ENCODE peak calls at places on chromosome 12, in five cellular contexts. M, T, Z, E and C are unnamed samples.

GRCh38 chr12:96237465-96238077 is 43.4 kb downstream of the ELK3 start:
- DNase-seq in Z (peak), E (no peak), T (peak), M (peak), C (no peak)

GRCh38 chr12:1553987-1554982 is 40.1 kb downstream of the FBXL14 start:
- DNase-seq in T (no peak), M (no peak), Z (no peak), E (peak), C (no peak)

GRCh38 chr12:32494676-32495075 is 95.3 kb downstream of the FGD4 start:
- DNase-seq in T (no peak), M (no peak), E (peak), Z (no peak), C (no peak)

GRCh38 chr12:124551268-124552144 is 15.9 kb downstream of the NCOR2 start:
- DNase-seq in M (peak), E (no peak), T (no peak), Z (no peak), C (no peak)

GRCh38 chr12:80857311-80857710 is 80.4 kb downstream of the LIN7A start:
- DNase-seq in E (no peak), T (no peak), M (no peak), Z (peak), C (no peak)

GRCh38 chr12:27975222-27976136 is 2.9 kb upstream of the PTHLH start:
- DNase-seq in E (no peak), T (peak), M (no peak), Z (peak), C (no peak)

GRCh38 chr12:18462437-18462836 is 201.1 kb downstream of the PIK3C2G start:
- DNase-seq in Z (peak), E (no peak), T (no peak), M (no peak), C (no peak)

GRCh38 chr12:21756699-21757098 is 17.8 kb downstream of the KCNJ8 start:
- DNase-seq in T (no peak), M (no peak), E (no peak), Z (no peak), C (no peak)

GRCh38 chr12:83349907-83350611 is 663.4 kb downstream of the TMTC2 start:
- DNase-seq in Z (no peak), M (no peak), T (no peak), E (no peak), C (no peak)

GRCh38 chr12:43501705-43502104 is 50.3 kb downstream of the ADAMTS20 start:
- DNase-seq in M (no peak), Z (peak), T (no peak), E (peak), C (no peak)

GRCh38 chr12:130633771-130634170 is 82.3 kb downstream of the RIMBP2 start:
- DNase-seq in T (peak), M (no peak), Z (no peak), E (no peak), C (no peak)

GRCh38 chr12:97967831-97968230 is 505.2 kb downstream of the RMST start:
- DNase-seq in T (no peak), M (no peak), Z (no peak), E (no peak), C (no peak)

GRCh38 chr12:42584539-42585174 is 4.9 kb downstream of the PRICKLE1 start:
- DNase-seq in M (no peak), E (no peak), T (no peak), Z (no peak), C (no peak)

DNA sequence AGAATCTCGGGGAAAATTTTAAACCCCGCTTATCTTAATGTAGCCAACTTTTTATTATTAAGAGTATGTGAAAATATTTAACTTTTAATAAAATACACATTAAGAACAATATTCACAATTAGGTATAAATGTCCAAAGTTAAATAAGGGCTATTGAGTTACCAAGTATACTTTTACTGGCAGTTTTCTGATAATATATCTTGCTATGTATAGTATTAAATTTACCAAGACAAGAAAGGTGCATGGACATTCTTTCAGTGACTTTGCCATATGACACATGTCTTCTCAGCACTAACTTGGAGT is 115.4 kb downstream of the MON2 start:
- DNase-seq in E (no peak), Z (no peak), M (no peak), T (no peak), C (no peak)
- TF ChIP-seq CTCF in E (peak), Z (peak), M (no peak), T (no peak), C (no peak)

DNA sequence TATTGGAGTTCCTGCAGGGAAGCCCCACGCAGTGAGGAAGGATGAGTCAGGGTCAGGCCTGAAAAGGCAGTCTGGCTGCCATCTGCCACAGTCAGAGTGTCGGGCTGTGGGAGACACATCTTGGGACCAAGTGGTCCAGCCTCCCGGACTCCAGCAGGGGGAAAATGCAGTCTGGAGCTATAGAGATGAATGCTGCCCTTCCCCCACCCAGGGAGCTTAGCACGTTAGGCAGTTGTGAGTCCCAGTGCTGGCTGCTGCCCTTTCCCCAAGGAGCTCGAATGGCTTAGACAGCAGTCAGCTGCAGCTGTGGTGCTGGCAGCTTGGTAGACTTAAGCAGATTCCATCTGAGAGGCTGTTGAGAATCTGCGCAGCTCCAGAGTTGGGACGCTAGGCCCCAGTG is 8.2 kb upstream of the NTS start:
- DNase-seq in T (no peak), E (no peak), M (no peak), Z (no peak), C (no peak)
- TF ChIP-seq CTCF in T (no peak), E (no peak), M (no peak), Z (no peak), C (no peak)

GRCh38 chr12:64780531-64781373 is 21.5 kb upstream of the GNS start:
- DNase-seq in E (no peak), T (peak), Z (no peak), M (no peak), C (no peak)
- TF ChIP-seq CTCF in E (no peak), T (no peak), Z (no peak), M (no peak), C (no peak)

GRCh38 chr12:78331764-78332163 is 501.1 kb downstream of the NAV3 start:
- DNase-seq in T (no peak), E (no peak), Z (no peak), M (no peak), C (no peak)
- TF ChIP-seq CTCF in T (no peak), E (no peak), Z (no peak), M (no peak), C (no peak)

GRCh38 chr12:111033281-111034147 is 113.1 kb upstream of the MYL2 start:
- DNase-seq in Z (no peak), T (no peak), E (no peak), M (no peak), C (no peak)
- TF ChIP-seq CTCF in Z (peak), T (peak), E (peak), M (no peak), C (no peak)

GRCh38 chr12:16387919-16388318 is 40.5 kb downstream of the MGST1 start:
- DNase-seq in T (no peak), Z (no peak), E (no peak), M (no peak), C (no peak)

GRCh38 chr12:16384732-16385131 is 37.3 kb downstream of the MGST1 start:
- DNase-seq in T (no peak), M (no peak), Z (no peak), E (no peak), C (no peak)

GRCh38 chr12:16389594-16389993 is 42.1 kb downstream of the MGST1 start:
- DNase-seq in E (no peak), T (no peak), Z (peak), M (no peak), C (no peak)

DNA sequence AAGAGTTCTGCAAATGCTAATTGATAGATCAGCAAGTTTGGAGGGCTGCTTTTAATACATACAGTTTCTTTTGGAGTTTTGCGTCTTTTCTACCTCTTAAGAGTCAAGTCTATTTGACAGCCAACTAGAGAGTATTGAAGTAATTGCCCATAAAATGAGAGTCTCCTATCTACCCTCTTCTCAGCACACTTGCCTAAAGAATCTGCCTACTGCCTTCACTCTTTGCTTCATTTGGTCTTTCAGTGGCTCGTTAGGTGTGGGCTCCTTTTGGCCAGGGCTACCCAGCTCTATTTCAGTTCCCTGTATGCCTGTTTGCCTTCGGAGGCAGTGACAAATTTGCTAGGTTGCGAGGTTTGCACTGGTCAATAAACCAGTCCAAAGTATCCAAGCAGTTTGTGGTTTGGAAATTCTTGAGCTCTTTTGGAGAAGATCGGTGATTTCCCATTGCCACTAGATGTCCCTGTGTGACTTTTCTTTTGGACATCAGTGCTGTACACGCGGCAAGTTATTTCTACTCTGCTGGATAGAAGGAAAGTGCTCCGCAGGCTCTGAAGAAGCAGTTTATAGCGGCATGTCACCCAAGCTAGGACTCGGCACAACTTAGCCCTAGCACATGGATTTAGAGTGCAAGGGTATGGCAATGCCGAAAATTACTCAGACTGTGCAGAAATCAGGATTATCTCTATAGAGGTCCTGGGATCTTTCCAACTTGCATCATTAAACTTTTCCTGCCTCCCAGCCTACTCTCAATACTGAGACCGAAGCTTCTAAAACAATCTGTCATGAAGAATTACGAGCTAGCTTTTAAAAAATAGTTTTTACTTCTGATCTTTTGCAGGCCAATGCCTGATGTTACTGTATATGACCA is 38.6 kb downstream of the MGST1 start:
- DNase-seq in Z (peak), M (peak), E (peak), T (peak), C (no peak)
- TF ChIP-seq CTCF in Z (peak), M (no peak), E (peak), T (peak), C (no peak)

DNA sequence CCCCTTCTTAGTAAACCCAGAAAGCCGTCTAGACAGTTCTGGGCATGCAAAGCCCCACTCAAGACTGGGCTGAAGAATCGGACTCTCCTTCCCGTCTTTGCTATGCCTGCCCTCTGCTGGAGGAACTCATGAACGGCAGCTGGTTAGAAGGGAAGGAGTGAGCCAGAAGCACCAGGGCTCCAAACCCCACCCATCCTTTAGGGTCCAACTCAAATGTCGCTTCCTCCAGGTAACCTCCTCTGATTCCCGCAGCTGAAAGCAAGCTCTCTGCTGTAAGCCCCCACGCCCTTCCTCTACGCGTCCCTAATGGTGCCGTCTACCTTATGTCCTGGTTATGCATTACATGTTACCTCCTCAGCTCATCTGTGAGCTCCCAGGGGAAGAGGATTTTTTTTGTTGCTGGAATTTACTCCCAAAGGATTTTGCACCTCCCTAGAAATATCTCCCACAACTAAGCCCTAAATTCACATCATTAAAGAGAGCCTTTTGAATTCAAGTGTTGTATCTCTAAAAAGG is 59.0 kb upstream of the SCN8A start:
- DNase-seq in T (peak), E (peak), Z (peak), M (peak), C (peak)
- TF ChIP-seq CTCF in T (peak), E (peak), Z (peak), M (peak), C (peak)